ENCODE peak calls at places on chromosomes 6 and 20, in five cellular contexts. M is heart right ventricle; Z is naive thymus-derived CD8-positive, alpha-beta T cell; N is right lobe of liver; A is activated CD8-positive, alpha-beta memory T cell treated with anti-CD3 and anti-CD28 coated beads, Interleukin-2, amount 10 ng/mL, durations not matched to agents 7 days and 5 days. E is an unnamed sample.

GRCh38 chr6:160424256-160424655 is 76.1 kb downstream of the SLC22A3 start:
- ATAC-seq in A (no peak), Z (no peak), M (no peak), N (no peak), E (no peak)

GRCh38 chr6:89777455-89777854 is 42.1 kb downstream of the MDN1 start:
- ATAC-seq in M (no peak), Z (no peak), A (no peak), N (no peak), E (no peak)

GRCh38 chr20:38854654-38855066 is 49.2 kb downstream of the PPP1R16B start:
- ATAC-seq in Z (no peak), A (no peak), M (no peak), N (no peak), E (no peak)

GRCh38 chr6:8683204-8683603 is 247.9 kb upstream of the SLC35B3 start:
- ATAC-seq in Z (no peak), N (no peak), M (no peak), A (no peak), E (peak; percentile 53)

GRCh38 chr20:19834287-19834686 is 76.2 kb downstream of the RIN2 start:
- ATAC-seq in N (no peak), M (no peak), Z (no peak), A (no peak), E (no peak)

GRCh38 chr6:3455121-3455489 is 1.7 kb downstream of the SLC22A23 start:
- ATAC-seq in M (no peak), A (no peak), N (peak; percentile 49), Z (peak; percentile 31), E (no peak)

GRCh38 chr6:44001318-44001868 is 125.9 kb downstream of the MRPL14 start:
- ATAC-seq in M (no peak), Z (no peak), N (peak; percentile 33), A (no peak), E (no peak)

GRCh38 chr6:63269470-63269869 is 50.3 kb downstream of the LGSN start:
- ATAC-seq in A (no peak), M (no peak), Z (no peak), N (no peak), E (no peak)

GRCh38 chr6:136720045-136720760 is 72.1 kb downstream of the MAP3K5 start:
- ATAC-seq in Z (no peak), A (no peak), M (peak; percentile 27), N (peak; percentile 13), E (peak; percentile 74)

GRCh38 chr6:90177544-90178293 is 118.9 kb downstream of the BACH2 start:
- ATAC-seq in A (no peak), Z (peak; percentile 20), M (peak; percentile 53), N (no peak), E (peak; percentile 52)

GRCh38 chr6:157525292-157525889 is 144.4 kb downstream of the ZDHHC14 start:
- ATAC-seq in M (no peak), Z (no peak), A (no peak), N (no peak), E (no peak)

GRCh38 chr6:137033828-137034227 is 10.9 kb downstream of the IL20RA start:
- ATAC-seq in Z (peak; percentile 73), A (peak; percentile 93), M (no peak), N (peak; percentile 52), E (peak; percentile 81)

GRCh38 chr20:4373454-4373853 is 348.3 kb upstream of the PRND start:
- ATAC-seq in Z (no peak), N (no peak), M (no peak), A (no peak), E (no peak)

GRCh38 chr20:2507875-2508630 is 662 bp downstream of the ZNF343 start:
- ATAC-seq in Z (peak; percentile 10), M (peak; percentile 36), N (peak; percentile 48), A (peak; percentile 11), E (peak; percentile 56)

E was measured in stimulated activated memory B cell treated with anti-CD40 and anti-IgM and Interleukin-4, amounts not matched to agents 10 μg/mL and 1 μg/mL and 100 μg/mL, for 72 hours.